ENCODE peak calls at places on chromosomes 4 and X, in ten cellular contexts. H is foreskin fibroblast, X is aorta, Z is lung, R is IMR-90, K is AG04449, E is A549, W is GM23248, J is right lobe of liver, N is AG09309. G is an unnamed sample.

GRCh38 chrX:49202022-49202421 is 2.0 kb upstream of the SYP start:
- DNase-seq in H (no peak), X (no peak), Z (no peak), R (no peak), K (no peak), E (no peak), W (no peak), J (no peak), N (no peak), G (no peak)

GRCh38 chrX:134236690-134237362 is at the start of gene CCDC160:
- DNase-seq in H (peak; percentile 50), X (peak; percentile 79), Z (no peak), R (no peak), K (no peak), E (peak; percentile 7), W (peak; percentile 27), J (peak; percentile 59), N (no peak), G (no peak)

GRCh38 chr4:53899544-53900274 is 164.7 kb downstream of the CHIC2 start:
- DNase-seq in H (peak; percentile 89), X (no peak), Z (no peak), R (peak; percentile 88), K (peak; percentile 38), E (no peak), W (peak; percentile 92), J (no peak), N (peak; percentile 83), G (no peak)

GRCh38 chr4:118087366-118087765 is 53.1 kb downstream of the NDST3 start:
- DNase-seq in H (peak; percentile 19), X (no peak), Z (no peak), R (no peak), K (no peak), E (no peak), W (no peak), J (no peak), N (no peak), G (no peak)

GRCh38 chr4:39032218-39033085 is at the start of gene TMEM156:
- DNase-seq in H (peak; percentile 66), X (no peak), Z (no peak), R (peak; percentile 80), K (no peak), E (peak; percentile 78), W (peak; percentile 50), J (no peak), N (no peak), G (no peak)

GRCh38 chr4:6017800-6018199 is 431 bp downstream of the C4orf50 start:
- DNase-seq in H (no peak), X (no peak), Z (no peak), R (no peak), K (no peak), E (no peak), W (no peak), J (no peak), N (no peak), G (no peak)

GRCh38 chr4:100816646-100817045 is 298.8 kb upstream of the EMCN start:
- DNase-seq in H (peak; percentile 24), X (no peak), Z (no peak), R (no peak), K (no peak), E (no peak), W (no peak), J (no peak), N (no peak), G (no peak)

GRCh38 chrX:107683124-107683895 is 55.0 kb downstream of the PRPS1 start:
- DNase-seq in H (peak; percentile 66), X (no peak), Z (peak; percentile 46), R (no peak), K (no peak), E (no peak), W (peak; percentile 17), J (no peak), N (no peak), G (no peak)

GRCh38 chr4:76058302-76058701 is 16.2 kb upstream of the ART3 start:
- DNase-seq in H (no peak), X (no peak), Z (no peak), R (no peak), K (no peak), E (no peak), W (no peak), J (no peak), N (no peak), G (no peak)

GRCh38 chr4:2409381-2409783 is 9.1 kb downstream of the ZFYVE28 start:
- DNase-seq in H (no peak), X (peak; percentile 75), Z (no peak), R (no peak), K (no peak), E (no peak), W (no peak), J (no peak), N (no peak), G (no peak)

GRCh38 chr4:2413821-2414610 is 4.4 kb downstream of the ZFYVE28 start:
- DNase-seq in H (peak; percentile 41), X (peak; percentile 74), Z (no peak), R (no peak), K (no peak), E (no peak), W (peak; percentile 22), J (no peak), N (no peak), G (no peak)

GRCh38 chr4:2412534-2412884 is 5.9 kb downstream of the ZFYVE28 start:
- DNase-seq in H (no peak), X (no peak), Z (no peak), R (no peak), K (no peak), E (peak; percentile 50), W (no peak), J (no peak), N (no peak), G (no peak)

GRCh38 chr4:2412885-2413716 is 5.3 kb downstream of the ZFYVE28 start:
- DNase-seq in H (peak; percentile 98), X (peak; percentile 93), Z (peak; percentile 76), R (peak; percentile 85), K (peak; percentile 41), E (peak; percentile 91), W (peak; percentile 97), J (peak; percentile 73), N (peak; percentile 81), G (peak; percentile 87)

DNA sequence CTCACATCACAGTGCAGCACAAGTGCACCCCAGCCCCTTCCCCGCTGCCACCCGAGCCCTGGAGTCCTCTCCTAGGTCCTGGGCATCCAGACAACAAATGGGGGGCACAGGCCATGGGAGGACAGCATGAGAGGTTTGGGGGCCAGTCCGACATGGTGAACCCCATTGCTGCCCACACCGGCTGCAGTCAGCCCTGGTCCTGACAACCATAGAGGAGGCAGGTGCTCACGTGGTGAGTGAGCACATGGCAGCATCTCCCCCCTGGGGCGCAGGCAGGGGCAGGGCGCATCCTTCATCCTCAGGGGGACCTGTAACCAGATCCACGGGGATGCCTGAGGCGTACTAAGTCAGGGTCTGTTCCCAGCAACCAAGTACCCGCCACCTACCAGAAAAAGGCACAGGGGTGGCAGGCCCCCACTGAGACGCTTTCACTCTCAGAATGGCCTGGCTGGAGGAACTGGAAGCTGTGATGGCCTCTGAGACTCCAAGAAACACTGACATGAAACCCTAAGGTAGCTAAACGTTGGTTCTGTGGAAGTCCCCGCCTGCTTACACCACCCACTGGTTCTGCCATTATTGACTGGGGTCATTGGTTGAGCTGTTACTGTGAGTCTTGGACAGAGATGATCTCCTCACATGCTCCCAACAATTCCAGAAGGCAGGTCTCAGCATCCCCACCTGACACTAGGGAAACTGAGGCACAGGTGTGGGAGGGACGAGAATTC is 6.5 kb downstream of the ZFYVE28 start:
- DNase-seq in H (no peak), X (no peak), Z (no peak), R (no peak), K (no peak), E (no peak), W (no peak), J (no peak), N (no peak), G (no peak)
- H3K4me3 ChIP-seq in H (no peak overlapping the region), X (no peak overlapping the region), Z (no peak overlapping the region), R (no peak overlapping the region), K (no peak overlapping the region), E (peak overlapping the region; percentile 42), W (peak overlapping the region; percentile 58), J (no peak overlapping the region), N (no peak overlapping the region), G (no peak overlapping the region)

DNA sequence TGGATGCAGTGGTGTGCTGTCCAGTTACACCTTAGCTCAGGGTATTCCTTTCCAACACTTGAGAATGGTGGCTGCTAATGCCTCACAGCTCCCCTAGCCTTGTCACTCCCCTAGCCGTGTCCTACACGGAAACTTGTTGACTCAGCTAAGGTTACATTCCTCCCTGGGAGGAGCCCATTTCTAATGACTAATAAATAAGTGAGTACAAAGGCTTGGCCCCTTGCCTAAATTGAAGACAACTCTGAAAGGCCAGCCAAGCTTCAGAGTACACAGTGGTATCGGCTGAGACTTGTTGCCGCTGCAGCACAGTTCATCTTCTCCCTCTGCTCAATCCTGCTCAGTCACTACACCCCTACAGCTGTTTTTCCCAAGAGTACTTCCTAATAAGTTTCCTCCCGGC is 21.2 kb upstream of the SLC25A31 start:
- DNase-seq in H (peak; percentile 88), X (no peak), Z (no peak), R (peak; percentile 77), K (no peak), E (peak; percentile 59), W (peak; percentile 97), J (no peak), N (no peak), G (peak; percentile 84)
- H3K4me3 ChIP-seq in H (no peak overlapping the region), X (no peak overlapping the region), Z (no peak overlapping the region), R (no peak overlapping the region), K (no peak overlapping the region), E (no peak overlapping the region), W (peak overlapping the region; percentile 56), J (no peak overlapping the region), N (no peak overlapping the region), G (no peak overlapping the region)

GRCh38 chr4:2823301-2823670 is 20.4 kb upstream of the ADD1 start:
- DNase-seq in H (no peak), X (no peak), Z (no peak), R (no peak), K (no peak), E (no peak), W (no peak), J (no peak), N (no peak), G (no peak)
- H3K4me3 ChIP-seq in H (no peak overlapping the region), X (no peak overlapping the region), Z (no peak overlapping the region), R (no peak overlapping the region), K (no peak overlapping the region), E (no peak overlapping the region), W (no peak overlapping the region), J (no peak overlapping the region), N (no peak overlapping the region), G (no peak overlapping the region)

GRCh38 chrX:153410328-153410727 is 944 bp upstream of the ZFP92 start:
- DNase-seq in H (no peak), X (peak; percentile 40), Z (no peak), R (no peak), K (no peak), E (no peak), W (no peak), J (no peak), N (no peak), G (no peak)

GRCh38 chrX:153409414-153410101 is 1.7 kb upstream of the ZFP92 start:
- DNase-seq in H (no peak), X (peak; percentile 60), Z (no peak), R (no peak), K (no peak), E (no peak), W (no peak), J (no peak), N (no peak), G (no peak)

GRCh38 chrX:153411255-153411987 is at the start of gene ZFP92:
- DNase-seq in H (peak; percentile 17), X (peak; percentile 80), Z (no peak), R (no peak), K (no peak), E (no peak), W (peak; percentile 5), J (no peak), N (no peak), G (no peak)

GRCh38 chrX:153411988-153412574 is 809 bp downstream of the ZFP92 start:
- DNase-seq in H (no peak), X (peak; percentile 72), Z (no peak), R (no peak), K (no peak), E (no peak), W (peak; percentile 23), J (no peak), N (no peak), G (no peak)

GRCh38 chrX:153410888-153411254 is 401 bp upstream of the ZFP92 start:
- DNase-seq in H (no peak), X (no peak), Z (no peak), R (no peak), K (no peak), E (no peak), W (no peak), J (no peak), N (no peak), G (no peak)
- H3K4me3 ChIP-seq in H (peak overlapping the region; percentile 45), X (no peak overlapping the region), Z (no peak overlapping the region), R (no peak overlapping the region), K (peak overlapping the region; percentile 25), E (peak overlapping the region; percentile 50), W (peak overlapping the region; percentile 35), J (peak overlapping the region; percentile 37), N (no peak overlapping the region), G (peak overlapping the region; percentile 45)